ENCODE peak calls at places on chromosome 13, in four cellular contexts. One of them, this sample, is unnamed.

GRCh38 chr13:28640861-28641599 is 17.9 kb upstream of the POMP start:
- DNase-seq in choroid plexus epithelial cell: no peak
- DNase-seq in activated T-cell treated with anti-CD3 and anti-CD28 coated beads for 1 hour: no peak
- DNase-seq in GM04503: no peak
- DNase-seq in this sample: no peak

GRCh38 chr13:73844986-73845385 is 289.2 kb downstream of the KLF12 start:
- DNase-seq in choroid plexus epithelial cell: peak
- DNase-seq in activated T-cell treated with anti-CD3 and anti-CD28 coated beads for 1 hour: no peak
- DNase-seq in GM04503: no peak
- DNase-seq in this sample: no peak

GRCh38 chr13:43289458-43290255 is 266.3 kb downstream of the DNAJC15 start:
- DNase-seq in choroid plexus epithelial cell: peak
- DNase-seq in activated T-cell treated with anti-CD3 and anti-CD28 coated beads for 1 hour: no peak
- DNase-seq in GM04503: peak
- DNase-seq in this sample: no peak

GRCh38 chr13:42401376-42401775 is 129.4 kb downstream of the AKAP11 start:
- DNase-seq in choroid plexus epithelial cell: no peak
- DNase-seq in activated T-cell treated with anti-CD3 and anti-CD28 coated beads for 1 hour: no peak
- DNase-seq in GM04503: no peak
- DNase-seq in this sample: no peak

GRCh38 chr13:111186305-111186930 is 71.3 kb downstream of the ARHGEF7 start:
- DNase-seq in choroid plexus epithelial cell: no peak
- DNase-seq in activated T-cell treated with anti-CD3 and anti-CD28 coated beads for 1 hour: no peak
- DNase-seq in GM04503: no peak
- DNase-seq in this sample: no peak

GRCh38 chr13:19601749-19602725 is 31.4 kb upstream of the MPHOSPH8 start:
- DNase-seq in choroid plexus epithelial cell: peak
- DNase-seq in activated T-cell treated with anti-CD3 and anti-CD28 coated beads for 1 hour: no peak
- DNase-seq in GM04503: no peak
- DNase-seq in this sample: no peak

GRCh38 chr13:108437496-108437895 is 168.0 kb downstream of the TNFSF13B start:
- DNase-seq in choroid plexus epithelial cell: peak
- DNase-seq in activated T-cell treated with anti-CD3 and anti-CD28 coated beads for 1 hour: no peak
- DNase-seq in GM04503: no peak
- DNase-seq in this sample: no peak

GRCh38 chr13:82206241-82206640 is 1676.0 kb downstream of the SLITRK1 start:
- DNase-seq in choroid plexus epithelial cell: no peak
- DNase-seq in activated T-cell treated with anti-CD3 and anti-CD28 coated beads for 1 hour: no peak
- DNase-seq in GM04503: no peak
- DNase-seq in this sample: no peak

GRCh38 chr13:47474326-47474725 is 526.7 kb downstream of the SUCLA2 start:
- DNase-seq in choroid plexus epithelial cell: peak
- DNase-seq in activated T-cell treated with anti-CD3 and anti-CD28 coated beads for 1 hour: no peak
- DNase-seq in GM04503: no peak
- DNase-seq in this sample: no peak

GRCh38 chr13:45994752-45995151 is 57.8 kb downstream of the ZC3H13 start:
- DNase-seq in choroid plexus epithelial cell: no peak
- DNase-seq in activated T-cell treated with anti-CD3 and anti-CD28 coated beads for 1 hour: no peak
- DNase-seq in GM04503: no peak
- DNase-seq in this sample: no peak